ENCODE peak calls at places on chromosomes 3 and 15, in nine cellular contexts. H is progenitor cell of endocrine pancreas, B is right lobe of liver, S is GM20000, N is body of pancreas, X is neural crest cell, C is B cell, O is cardiac muscle cell, G is astrocyte of the spinal cord. J is an unnamed sample.

GRCh38 chr15:35308802-35309201 is 223.7 kb upstream of the NANOGP8 start:
- DNase-seq in H (no peak), B (no peak), S (no peak), N (no peak), X (no peak), C (no peak), O (peak), G (peak), J (no peak)

GRCh38 chr3:97882975-97883598 is 61.3 kb downstream of the CRYBG3 start:
- DNase-seq in H (no peak), B (no peak), S (no peak), N (peak), X (no peak), C (no peak), O (no peak), G (peak), J (no peak)

GRCh38 chr3:49700453-49701128 is 11.2 kb downstream of the RNF123 start:
- DNase-seq in H (no peak), B (no peak), S (no peak), N (no peak), X (no peak), C (no peak), O (no peak), G (no peak), J (no peak)

GRCh38 chr3:182258538-182259177 is 534.6 kb upstream of the ATP11B start:
- DNase-seq in H (no peak), B (no peak), S (peak), N (no peak), X (no peak), C (no peak), O (peak), G (peak), J (no peak)

GRCh38 chr3:97692831-97693230 is 71.7 kb upstream of the ARL6 start:
- DNase-seq in H (no peak), B (no peak), S (no peak), N (no peak), X (no peak), C (no peak), O (no peak), G (no peak), J (no peak)

GRCh38 chr3:64349531-64349930 is 124.3 kb upstream of the PRICKLE2 start:
- DNase-seq in H (no peak), B (no peak), S (no peak), N (no peak), X (no peak), C (no peak), O (no peak), G (no peak), J (no peak)

GRCh38 chr3:12588039-12588673 is 31.3 kb downstream of the MKRN2 start:
- DNase-seq in H (no peak), B (no peak), S (no peak), N (no peak), X (no peak), C (no peak), O (no peak), G (peak), J (no peak)

GRCh38 chr3:176916777-176917176 is 280.5 kb downstream of the TBL1XR1 start:
- DNase-seq in H (no peak), B (no peak), S (no peak), N (peak), X (no peak), C (no peak), O (no peak), G (no peak), J (no peak)

GRCh38 chr3:76132154-76132470 is 346.8 kb upstream of the ZNF717 start:
- DNase-seq in H (no peak), B (no peak), S (no peak), N (no peak), X (no peak), C (no peak), O (no peak), G (no peak), J (no peak)

GRCh38 chr3:108719178-108719577 is 38.0 kb downstream of the RETNLB start:
- DNase-seq in H (no peak), B (no peak), S (no peak), N (no peak), X (no peak), C (no peak), O (no peak), G (no peak), J (no peak)

GRCh38 chr3:1843111-1843510 is 255.6 kb upstream of the CNTN4 start:
- DNase-seq in H (no peak), B (no peak), S (no peak), N (no peak), X (no peak), C (no peak), O (no peak), G (no peak), J (no peak)

GRCh38 chr3:127735767-127736693 is 63.3 kb downstream of the ABTB1 start:
- DNase-seq in H (no peak), B (no peak), S (peak), N (peak), X (no peak), C (peak), O (no peak), G (peak), J (no peak)

GRCh38 chr15:67018026-67018425 is 47.4 kb upstream of the SMAD3 start:
- DNase-seq in H (no peak), B (no peak), S (no peak), N (no peak), X (no peak), C (no peak), O (no peak), G (no peak), J (no peak)

GRCh38 chr15:63601727-63602185 is 4.6 kb downstream of the FBXL22 start:
- DNase-seq in H (no peak), B (no peak), S (peak), N (peak), X (no peak), C (peak), O (no peak), G (no peak), J (no peak)

GRCh38 chr3:113771993-113772392 is 25.2 kb downstream of the ATP6V1A start:
- DNase-seq in H (no peak), B (no peak), S (no peak), N (peak), X (no peak), C (no peak), O (no peak), G (no peak), J (no peak)

GRCh38 chr3:35505181-35505580 is 134.1 kb upstream of the ARPP21 start:
- DNase-seq in H (peak), B (no peak), S (no peak), N (no peak), X (peak), C (no peak), O (peak), G (no peak), J (no peak)

GRCh38 chr3:32420138-32420981 is 28.7 kb downstream of the CMTM7 start:
- DNase-seq in H (peak), B (no peak), S (peak), N (peak), X (peak), C (peak), O (peak), G (peak), J (no peak)

GRCh38 chr15:48765007-48765406 is 45.9 kb downstream of the CEP152 start:
- DNase-seq in H (no peak), B (no peak), S (no peak), N (no peak), X (no peak), C (no peak), O (no peak), G (no peak), J (no peak)

GRCh38 chr15:64950888-64951287 is 38.8 kb downstream of the SPG21 start:
- DNase-seq in H (no peak), B (no peak), S (no peak), N (no peak), X (no peak), C (no peak), O (no peak), G (no peak), J (no peak)

GRCh38 chr15:83436513-83437158 is 10.5 kb upstream of the SH3GL3 start:
- DNase-seq in H (no peak), B (no peak), S (no peak), N (no peak), X (peak), C (no peak), O (peak), G (peak), J (no peak)
- TF ChIP-seq CTCF in H (peak), B (peak), S (no peak), N (peak), X (peak), C (no peak), O (peak), G (peak), J (peak)

GRCh38 chr3:190019020-190019419 is 101.7 kb downstream of the P3H2 start:
- DNase-seq in H (no peak), B (no peak), S (no peak), N (no peak), X (no peak), C (no peak), O (peak), G (no peak), J (no peak)

GRCh38 chr3:190019840-190020239 is 100.9 kb downstream of the P3H2 start:
- DNase-seq in H (no peak), B (no peak), S (no peak), N (no peak), X (no peak), C (no peak), O (no peak), G (no peak), J (no peak)

GRCh38 chr3:190016966-190017365 is 103.7 kb downstream of the P3H2 start:
- DNase-seq in H (no peak), B (no peak), S (no peak), N (no peak), X (no peak), C (no peak), O (no peak), G (no peak), J (no peak)

GRCh38 chr3:190018460-190018859 is 102.2 kb downstream of the P3H2 start:
- DNase-seq in H (no peak), B (no peak), S (no peak), N (no peak), X (no peak), C (no peak), O (no peak), G (no peak), J (no peak)

GRCh38 chr3:190017575-190018288 is 103.0 kb downstream of the P3H2 start:
- DNase-seq in H (no peak), B (no peak), S (no peak), N (peak), X (no peak), C (no peak), O (peak), G (peak), J (no peak)
- TF ChIP-seq CTCF in H (peak), B (peak), S (no peak), N (peak), X (peak), C (no peak), O (peak), G (peak), J (no peak)

GRCh38 chr3:41863024-41863423 is 98.9 kb downstream of the ULK4 start:
- DNase-seq in H (no peak), B (no peak), S (no peak), N (no peak), X (no peak), C (no peak), O (no peak), G (no peak), J (no peak)
- TF ChIP-seq CTCF in H (peak), B (no peak), S (no peak), N (no peak), X (no peak), C (no peak), O (no peak), G (no peak), J (no peak)

DNA sequence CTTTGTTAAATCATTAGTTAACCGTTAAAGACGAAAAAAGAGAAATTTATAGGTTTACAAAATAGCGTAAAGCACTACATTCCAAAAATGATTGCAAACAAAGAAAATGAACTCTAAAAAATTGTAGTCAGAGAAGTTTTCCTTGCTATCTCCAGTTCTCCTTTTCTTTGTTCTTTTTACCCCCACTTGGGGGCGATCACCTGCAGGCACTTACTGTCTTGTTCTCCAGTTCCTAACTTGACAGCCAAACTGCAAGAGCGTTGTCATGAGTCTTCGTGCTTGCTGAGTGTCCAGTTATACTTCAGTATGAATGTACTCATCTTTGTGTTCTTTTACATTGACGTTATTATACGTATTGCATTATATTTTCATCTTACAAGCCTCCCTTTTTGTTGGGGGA is 54.5 kb downstream of the CHD2 start:
- DNase-seq in H (no peak), B (no peak), S (no peak), N (no peak), X (no peak), C (no peak), O (peak), G (no peak), J (no peak)
- TF ChIP-seq CTCF in H (peak), B (peak), S (no peak), N (no peak), X (peak), C (peak), O (peak), G (peak), J (peak)

J was measured in endothelial cell.